ENCODE peak calls at places on chromosome 9, in four cellular contexts. P, S, F and G are unnamed samples.

GRCh38 chr9:74770508-74771261 is 117.0 kb downstream of the TRPM6 start:
- DNase-seq in P (no peak), S (peak; percentile 52), F (peak; percentile 47), G (peak; percentile 48)

GRCh38 chr9:26112724-26113123 is 434.5 kb upstream of the TUSC1 start:
- DNase-seq in P (no peak), S (no peak), F (no peak), G (no peak)

GRCh38 chr9:37972346-37972745 is 68.4 kb upstream of the SLC25A51 start:
- DNase-seq in P (no peak), S (peak; percentile 63), F (no peak), G (no peak)

GRCh38 chr9:6689893-6690634 is 44.5 kb upstream of the GLDC start:
- DNase-seq in P (no peak), S (no peak), F (no peak), G (no peak)

GRCh38 chr9:79661926-79662552 is 90.3 kb downstream of the TLE4 start:
- DNase-seq in P (no peak), S (no peak), F (no peak), G (no peak)

GRCh38 chr9:98328141-98328540 is 72.7 kb upstream of the TBC1D2 start:
- DNase-seq in P (no peak), S (no peak), F (no peak), G (no peak)

GRCh38 chr9:17219261-17219660 is 84.4 kb downstream of the CNTLN start:
- DNase-seq in P (no peak), S (no peak), F (no peak), G (no peak)

GRCh38 chr9:124257865-124258764 is at the start of gene NEK6:
- DNase-seq in P (no peak), S (no peak), F (no peak), G (no peak)

GRCh38 chr9:134413890-134414731 is 87.9 kb downstream of the RXRA start:
- DNase-seq in P (no peak), S (no peak), F (peak; percentile 17), G (no peak)

GRCh38 chr9:91395553-91396470 is 27.8 kb downstream of the NFIL3 start:
- DNase-seq in P (peak; percentile 79), S (no peak), F (peak; percentile 20), G (no peak)

GRCh38 chr9:36808246-36808645 is 225.8 kb downstream of the PAX5 start:
- DNase-seq in P (no peak), S (no peak), F (no peak), G (no peak)

GRCh38 chr9:105437704-105438103 is 10.1 kb upstream of the FSD1L start:
- DNase-seq in P (no peak), S (no peak), F (no peak), G (no peak)

GRCh38 chr9:6567140-6567591 is 78.4 kb downstream of the GLDC start:
- DNase-seq in P (peak; percentile 63), S (no peak), F (no peak), G (no peak)

GRCh38 chr9:36925033-36925432 is 109.0 kb downstream of the PAX5 start:
- DNase-seq in P (no peak), S (no peak), F (no peak), G (no peak)

GRCh38 chr9:22425551-22425950 is 21.1 kb upstream of the DMRTA1 start:
- DNase-seq in P (no peak), S (no peak), F (no peak), G (no peak)

GRCh38 chr9:12426198-12426864 is 266.9 kb upstream of the TYRP1 start:
- DNase-seq in P (no peak), S (no peak), F (no peak), G (no peak)

GRCh38 chr9:136671646-136672430 is 9.1 kb downstream of the EGFL7 start:
- DNase-seq in P (no peak), S (peak; percentile 72), F (peak; percentile 71), G (no peak)

GRCh38 chr9:95116820-95117204 is 200.7 kb downstream of the FANCC start:
- DNase-seq in P (no peak), S (no peak), F (no peak), G (no peak)

GRCh38 chr9:124239249-124240073 is 18.3 kb upstream of the NEK6 start:
- DNase-seq in P (no peak), S (peak; percentile 75), F (no peak), G (no peak)

GRCh38 chr9:31210982-31211570 is 1173.4 kb upstream of the ACO1 start:
- DNase-seq in P (no peak), S (peak; percentile 46), F (peak; percentile 56), G (no peak)

GRCh38 chr9:343773-344172 is 129.1 kb downstream of the DOCK8 start:
- DNase-seq in P (no peak), S (no peak), F (no peak), G (no peak)

GRCh38 chr9:25876248-25876647 is 198.0 kb upstream of the TUSC1 start:
- DNase-seq in P (no peak), S (no peak), F (no peak), G (no peak)

GRCh38 chr9:37788328-37788727 is 3.5 kb upstream of the EXOSC3 start:
- DNase-seq in P (no peak), S (no peak), F (no peak), G (no peak)

GRCh38 chr9:76114144-76114543 is 223.7 kb downstream of the PCSK5 start:
- DNase-seq in P (no peak), S (no peak), F (no peak), G (no peak)

GRCh38 chr9:114412057-114412683 is 24.4 kb upstream of the AKNA start:
- DNase-seq in P (no peak), S (no peak), F (no peak), G (no peak)

GRCh38 chr9:89774971-89775370 is 170.2 kb downstream of the GADD45G start:
- DNase-seq in P (no peak), S (no peak), F (no peak), G (no peak)

GRCh38 chr9:131276107-131276888 is at the start of gene FAM78A:
- DNase-seq in P (no peak), S (peak; percentile 83), F (peak; percentile 79), G (no peak)